ENCODE peak calls at places on chromosomes 3 and 15, in eight cellular contexts. W is stimulated activated CD4-positive, alpha-beta T cell treated with anti-CD3 and anti-CD28 coated beads, Interleukin-4, amount 100 ng/mL, for 48 hours; D is prostate gland; E is activated CD8-positive, alpha-beta memory T cell treated with anti-CD3 and anti-CD28 coated beads for 24 hours; Z is OCI-LY7; Y is PC-3; H is NCI-H1105; G is omental fat pad. J is an unnamed sample.

GRCh38 chr15:77659350-77660321 is 26.9 kb upstream of the LINGO1 start:
- DNase-seq in G (peak; percentile 28), D (peak; percentile 19), E (no peak), W (peak; percentile 34), Y (peak; percentile 60), Z (peak; percentile 71), H (peak; percentile 55), J (no peak)

GRCh38 chr3:171464462-171464861 is 4.3 kb upstream of the TNIK start:
- DNase-seq in Z (no peak), E (no peak), H (no peak), Y (no peak), D (no peak), W (no peak), G (no peak), J (no peak)

GRCh38 chr3:61804782-61805181 is 243.4 kb downstream of the PTPRG start:
- DNase-seq in Y (no peak), H (no peak), G (no peak), Z (no peak), W (no peak), E (no peak), D (no peak), J (no peak)

GRCh38 chr3:52181543-52181942 is 16.4 kb upstream of the ALAS1 start:
- DNase-seq in W (no peak), G (no peak), Y (peak; percentile 19), D (no peak), H (no peak), Z (no peak), E (no peak), J (no peak)

GRCh38 chr3:188212308-188212969 is 58.5 kb downstream of the LPP start:
- DNase-seq in G (no peak), H (no peak), Z (no peak), W (no peak), E (no peak), D (no peak), Y (peak; percentile 30), J (no peak)

GRCh38 chr3:50352762-50353161 is 2.1 kb downstream of the CYB561D2 start:
- DNase-seq in H (no peak), G (no peak), W (no peak), Z (no peak), D (no peak), Y (peak; percentile 80), E (no peak), J (no peak)

GRCh38 chr15:38196116-38196515 is 56.5 kb upstream of the SPRED1 start:
- DNase-seq in Y (no peak), H (no peak), D (no peak), G (no peak), W (no peak), E (no peak), Z (no peak), J (no peak)

GRCh38 chr15:69074843-69075224 is 60.3 kb downstream of the NOX5 start:
- DNase-seq in Y (peak; percentile 52), H (peak; percentile 9), Z (no peak), D (peak; percentile 24), E (no peak), G (no peak), W (no peak), J (no peak)

GRCh38 chr3:156553705-156554356 is 1.1 kb downstream of the SSR3 start:
- DNase-seq in Y (peak; percentile 42), D (no peak), H (peak; percentile 13), G (no peak), E (no peak), W (no peak), Z (peak; percentile 24), J (no peak)

GRCh38 chr3:143571548-143571947 is 276.7 kb downstream of the SLC9A9 start:
- DNase-seq in H (no peak), E (no peak), W (no peak), Y (no peak), D (no peak), Z (no peak), G (no peak), J (no peak)

GRCh38 chr3:78880588-78881461 is 887.0 kb downstream of the ROBO1 start:
- DNase-seq in H (no peak), W (no peak), E (no peak), D (no peak), G (no peak), Z (no peak), Y (no peak), J (no peak)

J was measured in vagina.